ENCODE peak calls at places on chromosomes 13 and 19, in seven cellular contexts. A is fibroblast of pulmonary artery; W is body of pancreas; R is transverse colon; Q is mucosa of descending colon; L is CD8-positive, alpha-beta T cell; M is vagina. D is an unnamed sample.

GRCh38 chr19:19568802-19569756 is 31.0 kb downstream of the CILP2 start:
- DNase-seq in A (peak; percentile 16), W (no peak), R (no peak), Q (no peak), L (no peak), M (no peak), D (peak; percentile 30)

GRCh38 chr13:67614013-67614412 is 383.9 kb upstream of the PCDH9 start:
- DNase-seq in A (no peak), W (no peak), R (no peak), Q (no peak), L (no peak), M (no peak), D (no peak)

GRCh38 chr19:50850738-50851137 is 4.0 kb upstream of the KLK3 start:
- DNase-seq in A (no peak), W (no peak), R (no peak), Q (no peak), L (no peak), M (no peak), D (no peak)

GRCh38 chr19:46732966-46733692 is 12.7 kb upstream of the FKRP start:
- DNase-seq in A (no peak), W (no peak), R (no peak), Q (no peak), L (no peak), M (no peak), D (peak; percentile 71)

GRCh38 chr13:70714993-70715392 is 606.7 kb upstream of the KLHL1 start:
- DNase-seq in A (no peak), W (no peak), R (no peak), Q (no peak), L (no peak), M (no peak), D (no peak)

GRCh38 chr13:88063741-88064140 is 392.6 kb downstream of the SLITRK5 start:
- DNase-seq in A (no peak), W (no peak), R (no peak), Q (no peak), L (no peak), M (no peak), D (peak; percentile 17)

GRCh38 chr13:24203726-24204295 is 43.3 kb downstream of the SPATA13 start:
- DNase-seq in A (no peak), W (no peak), R (no peak), Q (no peak), L (no peak), M (no peak), D (peak; percentile 38)

GRCh38 chr13:26771796-26772195 is 11.2 kb upstream of the GPR12 start:
- DNase-seq in A (no peak), W (peak; percentile 22), R (no peak), Q (no peak), L (no peak), M (no peak), D (no peak)

GRCh38 chr19:19627442-19627715 is 641 bp downstream of the LPAR2 start:
- DNase-seq in A (no peak), W (no peak), R (no peak), Q (no peak), L (no peak), M (no peak), D (no peak)

GRCh38 chr13:67772807-67773453 is 542.8 kb upstream of the PCDH9 start:
- DNase-seq in A (no peak), W (no peak), R (no peak), Q (no peak), L (no peak), M (no peak), D (no peak)

GRCh38 chr19:19654441-19654840 is 9.0 kb downstream of the ATP13A1 start:
- DNase-seq in A (no peak), W (no peak), R (no peak), Q (no peak), L (no peak), M (no peak), D (no peak)

GRCh38 chr19:49637865-49638350 is 2.0 kb downstream of the RRAS start:
- DNase-seq in A (peak; percentile 86), W (peak; percentile 68), R (peak; percentile 91), Q (peak; percentile 88), L (no peak), M (no peak), D (peak; percentile 65)

GRCh38 chr13:51453308-51453958 is 597 bp upstream of the INTS6 start:
- DNase-seq in A (no peak), W (peak; percentile 85), R (peak; percentile 88), Q (peak; percentile 87), L (peak; percentile 66), M (no peak), D (no peak)

GRCh38 chr19:39409886-39410619 is 2.4 kb upstream of the PLEKHG2 start:
- DNase-seq in A (peak; percentile 83), W (peak; percentile 66), R (peak; percentile 85), Q (peak; percentile 75), L (peak; percentile 71), M (no peak), D (peak; percentile 83)

GRCh38 chr13:30276178-30276577 is 31.2 kb downstream of the KATNAL1 start:
- DNase-seq in A (no peak), W (no peak), R (no peak), Q (no peak), L (no peak), M (no peak), D (peak; percentile 29)

GRCh38 chr13:74158028-74158427 is 23.8 kb upstream of the KLF12 start:
- DNase-seq in A (peak; percentile 22), W (no peak), R (no peak), Q (no peak), L (no peak), M (no peak), D (peak; percentile 45)

GRCh38 chr19:44570984-44571684 is 41.7 kb upstream of the CEACAM20 start:
- DNase-seq in A (peak; percentile 91), W (peak; percentile 80), R (peak; percentile 67), Q (peak; percentile 94), L (peak; percentile 4), M (no peak), D (peak; percentile 80)

GRCh38 chr19:8515317-8515716 is 1.4 kb upstream of the ZNF414 start:
- DNase-seq in A (no peak), W (no peak), R (no peak), Q (no peak), L (peak; percentile 35), M (no peak), D (no peak)

GRCh38 chr13:98976338-98976737 is 1.5 kb downstream of the DOCK9 start:
- DNase-seq in A (peak; percentile 50), W (no peak), R (no peak), Q (no peak), L (no peak), M (no peak), D (peak; percentile 80)

GRCh38 chr13:33119022-33119735 is 103.0 kb downstream of the KL start:
- DNase-seq in A (no peak), W (no peak), R (no peak), Q (no peak), L (no peak), M (no peak), D (peak; percentile 53)

GRCh38 chr19:34313188-34313587 is 51.8 kb upstream of the GPI start:
- DNase-seq in A (peak; percentile 91), W (no peak), R (peak; percentile 63), Q (peak; percentile 78), L (no peak), M (no peak), D (peak; percentile 80)

GRCh38 chr13:92173254-92173653 is 774.8 kb downstream of the GPC5 start:
- DNase-seq in A (no peak), W (no peak), R (no peak), Q (no peak), L (no peak), M (no peak), D (no peak)

GRCh38 chr13:92172191-92172590 is 773.8 kb downstream of the GPC5 start:
- DNase-seq in A (no peak), W (no peak), R (no peak), Q (no peak), L (no peak), M (no peak), D (peak; percentile 26)

DNA sequence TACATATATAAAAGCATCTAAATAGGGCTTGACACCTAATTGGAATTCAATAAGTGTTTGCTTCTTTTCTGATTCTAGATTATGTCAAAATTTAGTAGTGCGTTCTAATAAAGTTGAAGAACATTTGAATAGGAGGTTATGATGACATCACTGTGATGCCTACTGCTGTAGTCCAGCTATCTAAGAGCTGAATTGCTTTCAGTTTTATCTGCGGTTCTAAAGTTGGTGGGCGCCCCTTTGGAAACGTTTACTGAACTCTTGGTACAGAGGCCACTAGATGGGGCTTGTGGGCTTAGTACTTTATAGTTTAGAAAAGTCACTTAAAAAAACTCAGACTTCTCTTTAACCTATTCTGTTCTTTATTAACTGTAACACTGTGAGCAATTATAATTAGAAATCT is 776.9 kb downstream of the GPC5 start:
- DNase-seq in A (peak; percentile 87), W (peak; percentile 22), R (no peak), Q (peak; percentile 53), L (no peak), M (no peak), D (peak; percentile 82)
- TF ChIP-seq CTCF in A (peak; percentile 70), W (peak; percentile 25), R (peak; percentile 21), Q (no peak), L (no peak), M (no peak), D (peak; percentile 64)

GRCh38 chr19:42068361-42068755 is 1.6 kb downstream of the GRIK5 start:
- DNase-seq in A (no peak), W (no peak), R (no peak), Q (no peak), L (no peak), M (no peak), D (no peak)
- H3K4me3 ChIP-seq in A (no peak overlapping the region), W (no peak overlapping the region), R (peak overlapping the region; percentile 50), Q (no peak overlapping the region), L (no peak overlapping the region), M (no peak overlapping the region), D (no peak overlapping the region)

DNA sequence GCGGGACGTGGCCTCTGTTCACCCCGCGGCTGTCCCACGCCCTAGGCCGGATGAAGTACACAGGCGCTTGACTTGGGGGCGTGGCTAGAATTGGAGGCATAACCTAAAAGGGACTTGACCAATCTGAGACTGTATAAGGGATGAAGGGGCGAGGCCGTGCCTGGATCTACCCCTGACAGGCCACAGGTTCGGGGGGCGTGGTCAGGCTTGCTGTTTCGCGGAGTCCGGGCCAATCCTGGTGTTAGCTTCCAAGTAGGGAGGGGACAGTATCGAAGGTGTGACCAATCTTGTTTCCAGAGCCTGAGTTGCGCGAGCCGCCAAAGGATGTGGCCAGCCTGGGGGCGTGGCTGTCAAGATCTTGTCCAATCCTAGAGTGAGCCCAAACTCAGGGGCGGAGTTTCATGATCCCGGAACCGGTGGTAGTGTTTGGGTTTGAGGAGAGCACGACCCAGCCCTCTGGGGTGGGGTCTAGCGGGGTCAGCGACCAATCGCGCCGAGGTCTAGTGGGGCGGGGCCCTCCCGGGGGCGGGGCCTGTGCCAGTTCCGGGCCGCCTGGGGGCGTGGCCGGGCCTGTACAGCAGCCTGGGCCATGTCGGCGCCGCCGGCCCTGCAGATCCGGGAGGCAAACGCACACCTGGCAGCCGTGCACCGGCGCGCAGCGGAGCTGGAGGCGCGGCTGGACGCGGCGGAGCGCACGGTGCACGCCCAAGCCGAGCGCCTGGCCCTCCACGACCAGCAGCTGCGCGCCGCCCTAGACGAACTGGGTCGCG is at the start of gene VMAC:
- DNase-seq in A (peak; percentile 100), W (peak; percentile 100), R (peak; percentile 100), Q (peak; percentile 100), L (peak; percentile 100), M (peak; percentile 100), D (peak; percentile 100)
- TF ChIP-seq CTCF in A (no peak), W (peak; percentile 2), R (no peak), Q (peak; percentile 6), L (no peak), M (no peak), D (no peak)

DNA sequence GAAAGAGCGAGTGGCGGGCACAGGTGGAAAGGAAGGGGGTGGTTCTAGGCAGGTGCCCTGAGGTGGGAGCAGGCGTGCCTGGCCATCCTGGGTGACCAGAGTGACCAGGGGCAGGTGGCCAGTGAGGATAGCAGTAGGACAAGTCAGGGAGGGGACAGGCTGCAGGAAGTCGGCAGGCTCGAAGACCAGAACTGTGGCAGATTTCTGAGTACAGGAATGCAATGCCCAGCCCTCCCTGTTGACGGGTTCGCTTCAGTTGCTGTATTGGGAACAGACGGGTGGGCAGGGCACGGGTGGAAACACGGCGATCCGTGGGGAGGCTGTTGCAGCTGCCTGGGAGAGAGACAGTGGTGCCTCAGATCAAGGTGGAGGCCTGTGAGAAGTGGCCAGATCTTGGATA is 1.9 kb downstream of the ZNF628 start:
- DNase-seq in A (no peak), W (no peak), R (no peak), Q (no peak), L (no peak), M (no peak), D (no peak)
- H3K4me3 ChIP-seq in A (no peak overlapping the region), W (no peak overlapping the region), R (no peak overlapping the region), Q (no peak overlapping the region), L (no peak overlapping the region), M (no peak overlapping the region), D (no peak overlapping the region)